ENCODE peak calls at places on chromosome 14, in four cellular contexts. T is SK-N-SH, B is K562, O is GM12878. X is an unnamed sample.
A peak's percentile ranks its signal among the peaks of the same experiment; 100 is the strongest.

GRCh38 chr14:90721619-90722305 is 94.5 kb downstream of the TTC7B start:
- DNase-seq in T (no peak), B (no peak), O (no peak), X (no peak)

GRCh38 chr14:62125793-62126192 is 363.6 kb downstream of the SNAPC1 start:
- DNase-seq in T (no peak), B (no peak), O (no peak), X (no peak)

GRCh38 chr14:106372870-106373657 is 846.7 kb downstream of the TMEM121 start:
- DNase-seq in T (peak; percentile 81), B (peak; percentile 67), O (no peak), X (peak; percentile 32)

GRCh38 chr14:89721991-89722390 is 232.5 kb downstream of the EFCAB11 start:
- DNase-seq in T (no peak), B (no peak), O (no peak), X (no peak)

GRCh38 chr14:104827173-104828055 is 26.5 kb downstream of the ZBTB42 start:
- DNase-seq in T (peak; percentile 85), B (peak; percentile 78), O (no peak), X (peak; percentile 93)

GRCh38 chr14:56199976-56200577 is 81.9 kb downstream of the PELI2 start:
- DNase-seq in T (no peak), B (no peak), O (peak; percentile 26), X (no peak)

GRCh38 chr14:31962920-31963319 is 114.2 kb upstream of the ARHGAP5 start:
- DNase-seq in T (no peak), B (no peak), O (no peak), X (no peak)

GRCh38 chr14:85124896-85125295 is 405.0 kb upstream of the FLRT2 start:
- DNase-seq in T (no peak), B (no peak), O (no peak), X (no peak)

GRCh38 chr14:28773176-28773575 is 6.6 kb downstream of the FOXG1 start:
- DNase-seq in T (no peak), B (no peak), O (no peak), X (no peak)

GRCh38 chr14:95255487-95255886 is 64.2 kb downstream of the CLMN start:
- DNase-seq in T (no peak), B (peak; percentile 40), O (no peak), X (peak; percentile 80)

GRCh38 chr14:29817767-29818166 is 109.9 kb downstream of the PRKD1 start:
- DNase-seq in T (no peak), B (no peak), O (no peak), X (no peak)

GRCh38 chr14:94047581-94047980 is 21.4 kb downstream of the OTUB2 start:
- DNase-seq in T (no peak), B (no peak), O (no peak), X (no peak)

GRCh38 chr14:38994721-38995120 is 108.3 kb downstream of the SEC23A start:
- DNase-seq in T (no peak), B (no peak), O (no peak), X (no peak)

DNA sequence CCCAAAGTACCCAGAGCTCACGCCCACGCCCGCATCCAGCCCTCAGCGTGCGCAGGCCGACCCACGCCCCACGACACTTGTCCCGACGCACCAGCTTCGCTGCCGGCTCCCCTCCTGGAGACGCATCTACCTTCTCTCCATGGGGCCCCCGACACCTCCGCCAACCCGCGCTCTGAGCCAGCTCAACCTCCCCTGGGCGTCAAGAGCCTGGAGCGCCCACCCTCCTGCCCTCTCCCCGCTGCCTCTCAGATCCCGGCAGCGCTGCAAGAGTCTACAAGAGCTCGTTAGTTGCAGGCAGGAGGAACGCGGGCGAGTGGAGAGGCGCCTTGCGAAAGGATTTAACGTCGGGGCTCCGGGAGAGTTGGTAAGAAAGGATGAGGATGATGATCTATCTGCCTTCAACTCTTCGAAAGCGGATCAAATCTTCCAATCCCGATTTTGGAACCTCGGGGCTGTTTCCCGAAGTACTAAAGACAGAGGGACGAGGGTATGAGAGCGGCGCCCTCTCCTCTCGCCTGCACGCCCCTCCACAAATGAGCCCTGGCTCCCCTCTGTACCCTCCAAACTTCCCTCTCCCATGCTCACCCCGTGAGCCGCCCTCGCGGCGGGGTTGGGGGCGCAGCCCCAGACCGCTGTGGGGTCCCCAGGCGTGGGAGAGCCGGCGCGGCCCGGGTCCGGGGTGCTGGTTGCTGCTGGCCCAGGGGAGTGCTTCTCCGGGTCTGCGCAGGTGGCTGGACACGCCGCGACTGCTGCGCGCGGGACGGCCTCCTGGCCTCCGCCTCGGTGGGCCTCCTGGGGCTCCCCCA is 968 bp downstream of the LTBP2 start:
- DNase-seq in T (no peak), B (no peak), O (no peak), X (peak; percentile 51)
- TF ChIP-seq USF1 in T (no peak), B (no peak), O (no peak), X (no peak)

GRCh38 chr14:23347406-23348296 is 5.0 kb downstream of the SLC22A17 start:
- DNase-seq in T (no peak), B (no peak), O (no peak), X (no peak)
- TF ChIP-seq USF1 in T (no peak), B (no peak), O (no peak), X (no peak)

DNA sequence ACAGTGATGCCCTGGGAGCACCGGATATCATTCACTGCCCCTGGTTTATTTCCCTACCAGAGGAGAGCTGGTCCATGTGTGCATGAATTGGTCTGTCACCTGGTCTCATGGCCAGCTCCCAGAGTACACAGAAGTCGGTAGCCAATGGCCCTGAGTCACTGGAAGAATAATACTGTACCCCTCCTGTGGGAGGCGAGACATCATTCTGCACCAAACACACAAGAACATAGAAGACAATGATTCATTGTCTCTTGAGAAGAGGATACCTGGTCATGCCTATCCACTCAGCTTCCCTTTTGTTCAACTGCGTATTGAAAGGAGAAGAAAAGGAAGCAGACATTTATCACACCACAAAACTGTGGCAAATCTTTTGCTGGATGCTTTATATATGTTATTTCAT is 216.2 kb downstream of the DPF3 start:
- DNase-seq in T (no peak), B (no peak), O (no peak), X (no peak)
- TF ChIP-seq USF1 in T (no peak), B (no peak), O (no peak), X (no peak)

GRCh38 chr14:24368562-24369252 is 723 bp downstream of the NFATC4 start:
- DNase-seq in T (peak; percentile 94), B (peak; percentile 42), O (no peak), X (peak; percentile 82)

GRCh38 chr14:24368215-24368561 is 204 bp downstream of the NFATC4 start:
- DNase-seq in T (no peak), B (no peak), O (no peak), X (no peak)

GRCh38 chr14:24367506-24368214 is at the start of gene NFATC4:
- DNase-seq in T (peak; percentile 88), B (peak; percentile 76), O (no peak), X (peak; percentile 83)

GRCh38 chr14:24369463-24369862 is 1.5 kb downstream of the NFATC4 start:
- DNase-seq in T (no peak), B (no peak), O (no peak), X (peak; percentile 14)

DNA sequence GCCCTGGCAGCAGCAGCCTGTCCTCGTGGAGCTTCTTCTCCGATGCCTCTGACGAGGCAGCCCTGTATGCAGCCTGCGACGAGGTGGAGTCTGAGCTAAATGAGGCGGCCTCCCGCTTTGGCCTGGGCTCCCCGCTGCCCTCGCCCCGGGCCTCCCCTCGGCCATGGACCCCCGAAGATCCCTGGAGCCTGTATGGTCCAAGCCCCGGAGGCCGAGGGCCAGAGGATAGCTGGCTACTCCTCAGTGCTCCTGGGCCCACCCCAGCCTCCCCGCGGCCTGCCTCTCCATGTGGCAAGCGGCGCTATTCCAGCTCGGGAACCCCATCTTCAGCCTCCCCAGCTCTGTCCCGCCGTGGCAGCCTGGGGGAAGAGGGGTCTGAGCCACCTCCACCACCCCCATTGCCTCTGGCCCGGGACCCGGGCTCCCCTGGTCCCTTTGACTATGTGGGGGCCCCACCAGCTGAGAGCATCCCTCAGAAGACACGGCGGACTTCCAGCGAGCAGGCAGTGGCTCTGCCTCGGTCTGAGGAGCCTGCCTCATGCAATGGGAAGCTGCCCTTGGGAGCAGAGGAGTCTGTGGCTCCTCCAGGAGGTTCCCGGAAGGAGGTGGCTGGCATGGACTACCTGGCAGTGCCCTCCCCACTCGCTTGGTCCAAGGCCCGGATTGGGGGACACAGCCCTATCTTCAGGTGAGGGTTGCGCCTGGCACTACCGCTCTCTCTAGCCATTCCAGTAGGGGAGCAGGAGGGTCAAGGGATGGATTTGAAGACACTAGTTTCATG is 2.1 kb downstream of the NFATC4 start:
- DNase-seq in T (no peak), B (no peak), O (no peak), X (no peak)
- TF ChIP-seq USF1 in T (no peak), B (no peak), O (no peak), X (no peak)

GRCh38 chr14:37544407-37544806 is 50.6 kb downstream of the FOXA1 start:
- DNase-seq in T (no peak), B (no peak), O (no peak), X (no peak)
- TF ChIP-seq USF1 in T (no peak), B (no peak), O (no peak), X (no peak)